ENCODE peak calls at places on chromosomes 4 and X, in four cellular contexts. L is thoracic aorta, E is occipital lobe, N is GM12865. K is an unnamed sample.

GRCh38 chrX:40047485-40047884 is 50.3 kb downstream of the BCOR start:
- DNase-seq in N (no peak), L (no peak), E (no peak), K (no peak)

GRCh38 chr4:20618010-20618409 is 82.2 kb upstream of the PACRGL start:
- DNase-seq in L (no peak), E (no peak), N (no peak), K (peak)

GRCh38 chrX:19721726-19722370 is 165.6 kb downstream of the SH3KBP1 start:
- DNase-seq in L (no peak), E (peak), N (no peak), K (peak)

GRCh38 chr4:90174622-90175023 is 47.4 kb downstream of the CCSER1 start:
- DNase-seq in L (no peak), N (no peak), E (no peak), K (no peak)

GRCh38 chrX:24963823-24964222 is 51.9 kb downstream of the ARX start:
- DNase-seq in L (no peak), N (no peak), E (no peak), K (no peak)

GRCh38 chrX:39726810-39727209 is 370.9 kb downstream of the BCOR start:
- DNase-seq in N (no peak), L (no peak), E (no peak), K (no peak)

GRCh38 chrX:10356979-10357378 is 200.2 kb downstream of the CLCN4 start:
- DNase-seq in E (no peak), N (no peak), L (no peak), K (no peak)

GRCh38 chr4:82643994-82644730 is 82.4 kb upstream of the TMEM150C start:
- DNase-seq in N (no peak), L (no peak), E (no peak), K (no peak)

GRCh38 chrX:111288841-111289240 is 18.6 kb upstream of the CAPN6 start:
- DNase-seq in N (no peak), E (no peak), L (no peak), K (no peak)

GRCh38 chr4:24473309-24473721 is 111.0 kb downstream of the DHX15 start:
- DNase-seq in E (peak), L (no peak), N (no peak), K (no peak)

GRCh38 chr4:26199566-26199965 is 121.2 kb upstream of the RBPJ start:
- DNase-seq in N (no peak), L (no peak), E (no peak), K (no peak)

GRCh38 chrX:115018944-115019343 is 1.5 kb upstream of the IL13RA2 start:
- DNase-seq in E (no peak), L (no peak), N (no peak), K (no peak)

GRCh38 chr4:123832173-123833026 is 435.8 kb downstream of the SPRY1 start:
- DNase-seq in N (no peak), L (peak), E (no peak), K (no peak)

GRCh38 chrX:74277320-74277719 is 26.7 kb upstream of the ZCCHC13 start:
- DNase-seq in E (no peak), L (no peak), N (no peak), K (no peak)

GRCh38 chr4:766559-767283 is 59.2 kb downstream of the CPLX1 start:
- DNase-seq in E (no peak), N (no peak), L (no peak), K (no peak)

GRCh38 chr4:19187104-19187503 is 1064.6 kb upstream of the SLIT2 start:
- DNase-seq in E (no peak), N (no peak), L (no peak), K (no peak)

GRCh38 chr4:105620640-105621323 is 68.4 kb downstream of the ARHGEF38 start:
- DNase-seq in E (no peak), N (peak), L (no peak), K (no peak)

GRCh38 chrX:39764441-39764914 is 333.3 kb downstream of the BCOR start:
- DNase-seq in N (no peak), E (no peak), L (no peak), K (no peak)

GRCh38 chr4:133498149-133498548 is 349.1 kb downstream of the PCDH10 start:
- DNase-seq in N (no peak), E (no peak), L (no peak), K (no peak)